ENCODE peak calls at places on chromosomes 11 and 22, in ten cellular contexts. C, B, G, F, Q, M, D, S, I and Y are unnamed samples.
A peak's percentile ranks its signal among the peaks of the same experiment; 100 is the strongest.

GRCh38 chr22:37337204-37337943 is 55.1 kb downstream of the CYTH4 start:
- DNase-seq in C (no peak), B (peak; percentile 57), G (no peak), F (no peak), Q (no peak), M (no peak), D (no peak), S (peak; percentile 67), I (no peak), Y (no peak)

GRCh38 chr11:44927174-44927661 is 23.5 kb downstream of the TP53I11 start:
- DNase-seq in C (peak; percentile 93), B (peak; percentile 77), G (peak; percentile 66), F (peak; percentile 91), Q (peak; percentile 78), M (peak; percentile 86), D (peak; percentile 63), S (peak; percentile 83), I (peak; percentile 96), Y (peak; percentile 86)

GRCh38 chr11:117836077-117836960 is 11.8 kb upstream of the FXYD2 start:
- DNase-seq in C (no peak), B (no peak), G (no peak), F (no peak), Q (no peak), M (no peak), D (no peak), S (no peak), I (peak; percentile 41), Y (peak; percentile 38)

GRCh38 chr11:120344302-120345004 is 8.2 kb downstream of the ARHGEF12 start:
- DNase-seq in C (no peak), B (peak; percentile 80), G (peak; percentile 95), F (no peak), Q (no peak), M (peak; percentile 59), D (peak; percentile 75), S (peak; percentile 24), I (no peak), Y (no peak)

GRCh38 chr11:35190804-35191348 is 51.9 kb downstream of the CD44 start:
- DNase-seq in C (peak; percentile 75), B (peak; percentile 92), G (no peak), F (no peak), Q (no peak), M (no peak), D (no peak), S (no peak), I (no peak), Y (no peak)

GRCh38 chr11:76768091-76769047 is 14.8 kb upstream of the TSKU start:
- DNase-seq in C (no peak), B (peak; percentile 42), G (peak; percentile 72), F (peak; percentile 87), Q (no peak), M (no peak), D (peak; percentile 50), S (peak; percentile 36), I (peak; percentile 82), Y (no peak)

GRCh38 chr22:50009765-50010675 is 2.5 kb downstream of the IL17REL start:
- DNase-seq in C (no peak), B (no peak), G (no peak), F (no peak), Q (no peak), M (no peak), D (no peak), S (no peak), I (peak; percentile 36), Y (peak; percentile 84)

GRCh38 chr22:36510966-36511881 is 4.4 kb upstream of the FOXRED2 start:
- DNase-seq in C (peak; percentile 71), B (peak; percentile 72), G (no peak), F (peak; percentile 75), Q (no peak), M (peak; percentile 70), D (peak; percentile 43), S (peak; percentile 68), I (peak; percentile 88), Y (peak; percentile 45)

GRCh38 chr11:63560506-63561179 is 2.5 kb downstream of the PLAAT2 start:
- DNase-seq in C (no peak), B (no peak), G (no peak), F (no peak), Q (no peak), M (no peak), D (peak; percentile 74), S (no peak), I (no peak), Y (peak; percentile 87)

GRCh38 chr11:84322211-84322610 is 1036.0 kb upstream of the CCDC90B start:
- DNase-seq in C (no peak), B (no peak), G (no peak), F (no peak), Q (no peak), M (no peak), D (no peak), S (no peak), I (no peak), Y (no peak)

GRCh38 chr11:83118814-83119213 is 38.1 kb upstream of the PCF11 start:
- DNase-seq in C (peak; percentile 39), B (peak; percentile 55), G (no peak), F (no peak), Q (no peak), M (no peak), D (no peak), S (no peak), I (no peak), Y (no peak)

GRCh38 chr11:83119216-83119615 is 37.7 kb upstream of the PCF11 start:
- DNase-seq in C (peak; percentile 31), B (peak; percentile 57), G (no peak), F (no peak), Q (no peak), M (no peak), D (no peak), S (no peak), I (no peak), Y (no peak)

GRCh38 chr11:83115992-83116641 is 40.8 kb upstream of the PCF11 start:
- DNase-seq in C (no peak), B (no peak), G (no peak), F (no peak), Q (no peak), M (no peak), D (no peak), S (no peak), I (no peak), Y (no peak)

GRCh38 chr11:83112886-83113285 is 41.2 kb upstream of the RAB30 start:
- DNase-seq in C (no peak), B (no peak), G (no peak), F (no peak), Q (no peak), M (no peak), D (no peak), S (no peak), I (no peak), Y (no peak)

DNA sequence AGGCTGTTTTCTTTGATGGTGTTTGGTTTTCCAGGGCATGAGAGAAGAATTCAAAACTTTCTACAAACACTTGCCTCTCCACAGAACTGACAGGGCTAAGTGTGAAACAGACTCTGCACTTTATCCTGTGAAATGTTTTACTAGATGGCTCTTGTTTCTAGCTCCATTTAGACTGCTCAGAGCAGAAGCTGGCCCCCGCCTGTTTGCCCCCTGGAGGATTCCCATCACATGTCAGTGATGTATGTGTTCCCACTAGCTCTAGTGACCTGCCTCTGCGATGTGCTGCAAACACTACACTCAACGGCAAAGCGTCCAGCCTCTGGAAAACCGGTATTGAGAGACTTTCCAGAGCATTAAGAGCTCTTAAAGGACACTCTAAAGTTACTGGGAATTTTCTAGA is 41.4 kb upstream of the PCF11 start:
- DNase-seq in C (no peak), B (peak; percentile 49), G (no peak), F (peak; percentile 19), Q (no peak), M (no peak), D (no peak), S (no peak), I (peak; percentile 58), Y (no peak)
- H3K9ac ChIP-seq in C (peak overlapping the region; percentile 70), B (no peak overlapping the region), G (no peak overlapping the region), F (no peak overlapping the region), Q (no peak overlapping the region), M (no peak overlapping the region), D (no peak overlapping the region), S (no peak overlapping the region), I (no peak overlapping the region), Y (no peak overlapping the region)

GRCh38 chr11:2138075-2138435 is 1.1 kb downstream of the IGF2 start:
- DNase-seq in C (peak; percentile 57), B (no peak), G (no peak), F (no peak), Q (no peak), M (no peak), D (no peak), S (no peak), I (peak; percentile 76), Y (peak; percentile 69)
- H3K4me3 ChIP-seq in C (no peak overlapping the region), B (no peak overlapping the region), G (no peak overlapping the region), F (no peak overlapping the region), Q (peak overlapping the region; percentile 71), M (no peak overlapping the region), D (no peak overlapping the region), S (no peak overlapping the region), I (no peak overlapping the region), Y (no peak overlapping the region)

GRCh38 chr11:69108030-69108429 is 47.7 kb upstream of the SMIM38 start:
- DNase-seq in C (no peak), B (no peak), G (no peak), F (no peak), Q (no peak), M (no peak), D (no peak), S (no peak), I (no peak), Y (peak; percentile 59)

GRCh38 chr11:69107413-69107812 is 48.3 kb upstream of the SMIM38 start:
- DNase-seq in C (no peak), B (no peak), G (no peak), F (no peak), Q (no peak), M (no peak), D (no peak), S (no peak), I (no peak), Y (no peak)

GRCh38 chr11:69110451-69110850 is 45.3 kb upstream of the SMIM38 start:
- DNase-seq in C (no peak), B (no peak), G (no peak), F (no peak), Q (no peak), M (no peak), D (no peak), S (no peak), I (no peak), Y (peak; percentile 4)

GRCh38 chr11:69108559-69108958 is 47.2 kb upstream of the SMIM38 start:
- DNase-seq in C (no peak), B (no peak), G (no peak), F (no peak), Q (no peak), M (no peak), D (no peak), S (no peak), I (no peak), Y (peak; percentile 37)

DNA sequence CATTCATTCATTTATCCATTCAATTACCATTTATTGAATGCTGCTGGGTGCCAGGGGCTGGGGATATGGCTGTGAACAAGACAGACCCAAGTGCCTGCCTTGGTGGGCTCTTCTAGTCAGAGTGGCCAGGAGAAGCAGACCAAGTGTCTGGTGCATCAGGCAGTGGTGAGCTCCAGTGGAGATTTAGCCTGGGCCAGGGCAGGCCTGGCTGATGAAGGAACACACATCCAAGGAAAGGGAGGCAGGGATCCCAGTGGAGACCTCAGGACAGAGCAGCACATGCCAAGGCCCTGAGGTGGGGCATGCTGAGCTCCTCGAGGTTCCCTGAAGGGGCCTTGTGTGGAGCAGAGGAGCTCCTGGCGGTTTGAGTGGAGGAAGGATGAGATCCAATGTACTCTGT is 46.6 kb upstream of the SMIM38 start:
- DNase-seq in C (no peak), B (no peak), G (no peak), F (no peak), Q (no peak), M (no peak), D (no peak), S (no peak), I (no peak), Y (peak; percentile 40)
- H3K9ac ChIP-seq in C (no peak overlapping the region), B (no peak overlapping the region), G (no peak overlapping the region), F (no peak overlapping the region), Q (no peak overlapping the region), M (no peak overlapping the region), D (no peak overlapping the region), S (no peak overlapping the region), I (no peak overlapping the region), Y (no peak overlapping the region)

GRCh38 chr22:23708270-23708669 is 17.5 kb downstream of the RGL4 start:
- DNase-seq in C (no peak), B (no peak), G (no peak), F (no peak), Q (no peak), M (no peak), D (no peak), S (no peak), I (no peak), Y (no peak)
- H3K4me3 ChIP-seq in C (no peak overlapping the region), B (no peak overlapping the region), G (no peak overlapping the region), F (no peak overlapping the region), Q (no peak overlapping the region), M (no peak overlapping the region), D (no peak overlapping the region), S (no peak overlapping the region), I (no peak overlapping the region), Y (no peak overlapping the region)